ENCODE peak calls at places on chromosome 13, in five cellular contexts. D is T-helper 9 cell, U is uterus, N is A172, Q is HEK293T. E is an unnamed sample.

GRCh38 chr13:54194233-54195024 is 1165.8 kb downstream of the OLFM4 start:
- DNase-seq in N (no peak), Q (no peak), D (no peak), U (no peak), E (no peak)

GRCh38 chr13:32125221-32125621 is 93.6 kb downstream of the FRY start:
- DNase-seq in Q (no peak), D (no peak), N (no peak), U (peak; percentile 39), E (no peak)

GRCh38 chr13:18921063-18921462 is 260.6 kb downstream of the TUBA3C start:
- DNase-seq in D (no peak), U (no peak), N (no peak), Q (no peak), E (no peak)

GRCh38 chr13:44196186-44196751 is 177.4 kb upstream of the SERP2 start:
- DNase-seq in D (no peak), N (no peak), U (no peak), Q (no peak), E (no peak)

GRCh38 chr13:24218320-24218719 is 57.8 kb downstream of the SPATA13 start:
- DNase-seq in N (no peak), Q (no peak), D (no peak), U (no peak), E (no peak)

GRCh38 chr13:36154567-36155231 is 23.5 kb upstream of the DCLK1 start:
- DNase-seq in N (no peak), Q (no peak), D (no peak), U (no peak), E (no peak)

GRCh38 chr13:22740264-22740663 is 440.5 kb upstream of the SGCG start:
- DNase-seq in N (no peak), D (no peak), Q (no peak), U (no peak), E (no peak)

GRCh38 chr13:75219479-75220237 is 262.3 kb downstream of the TBC1D4 start:
- DNase-seq in Q (peak; percentile 99), D (peak; percentile 80), N (peak; percentile 45), U (peak; percentile 39), E (peak; percentile 85)

GRCh38 chr13:102903659-102904407 is 58.0 kb downstream of the ERCC5 start:
- DNase-seq in U (no peak), Q (peak; percentile 6), N (peak; percentile 10), D (no peak), E (no peak)

GRCh38 chr13:46757640-46758039 is 39.3 kb downstream of the ESD start:
- DNase-seq in N (no peak), U (no peak), D (no peak), Q (no peak), E (no peak)